ENCODE peak calls at places on chromosome 6, in eight cellular contexts. M, S, J, F, X, E, P and K are unnamed samples.

GRCh38 chr6:158029668-158030230 is 48.1 kb downstream of the SYNJ2 start:
- DNase-seq in F (no peak), X (no peak), M (no peak), P (no peak), S (no peak), J (no peak), E (no peak), K (no peak)

GRCh38 chr6:129609635-129610034 is 100.3 kb downstream of the ARHGAP18 start:
- DNase-seq in E (no peak), M (no peak), F (no peak), P (no peak), X (no peak), S (no peak), J (no peak), K (no peak)

GRCh38 chr6:100833972-100834574 is 47.1 kb downstream of the ASCC3 start:
- DNase-seq in M (no peak), F (no peak), E (peak), J (no peak), S (no peak), P (no peak), X (peak), K (no peak)

GRCh38 chr6:96142142-96142541 is 126.4 kb downstream of the FUT9 start:
- DNase-seq in X (no peak), E (no peak), S (no peak), F (no peak), M (no peak), J (no peak), P (no peak), K (no peak)

GRCh38 chr6:137240168-137240567 is 21.0 kb upstream of the IFNGR1 start:
- DNase-seq in F (no peak), S (no peak), M (peak), J (peak), E (peak), X (peak), P (peak), K (peak)

GRCh38 chr6:15872252-15873103 is 209.7 kb upstream of the DTNBP1 start:
- DNase-seq in S (no peak), F (no peak), P (no peak), E (peak), M (no peak), X (no peak), J (peak), K (peak)

GRCh38 chr6:98416027-98416426 is 418.3 kb upstream of the POU3F2 start:
- DNase-seq in S (no peak), E (no peak), X (no peak), F (peak), J (no peak), P (no peak), M (no peak), K (no peak)

GRCh38 chr6:87391334-87391733 is 16.4 kb upstream of the CFAP206 start:
- DNase-seq in P (no peak), F (no peak), E (peak), X (no peak), M (no peak), J (peak), S (peak), K (peak)

GRCh38 chr6:151482290-151482689 is 11.5 kb upstream of the CCDC170 start:
- DNase-seq in J (peak), S (no peak), P (no peak), F (no peak), X (no peak), E (peak), M (no peak), K (peak)

GRCh38 chr6:30169658-30170614 is 6.6 kb downstream of the TRIM15 start:
- DNase-seq in X (peak), J (peak), M (no peak), S (no peak), E (peak), F (no peak), P (no peak), K (peak)

GRCh38 chr6:5167501-5167900 is 82.4 kb downstream of the PPP1R3G start:
- DNase-seq in F (no peak), M (no peak), E (no peak), X (no peak), P (no peak), S (no peak), J (peak), K (peak)

GRCh38 chr6:46652603-46653438 is at the start of the genes CYP39A1 and SLC25A27:
- DNase-seq in M (peak), J (peak), E (peak), S (peak), F (peak), P (peak), X (peak), K (peak)

GRCh38 chr6:11494786-11495564 is 42.6 kb upstream of the TMEM170B start:
- DNase-seq in S (no peak), F (no peak), M (no peak), J (no peak), E (no peak), P (no peak), X (no peak), K (peak)

GRCh38 chr6:167566711-167567141 is 241.8 kb downstream of the TTLL2 start:
- DNase-seq in F (no peak), P (no peak), S (no peak), X (no peak), J (no peak), M (no peak), E (no peak), K (no peak)

GRCh38 chr6:10369896-10370295 is 45.0 kb downstream of the TFAP2A start:
- DNase-seq in J (no peak), X (peak), S (no peak), M (no peak), P (no peak), F (no peak), E (no peak), K (peak)

GRCh38 chr6:106783631-106784566 is 154.5 kb downstream of the QRSL1 start:
- DNase-seq in X (no peak), J (no peak), F (no peak), M (no peak), S (no peak), E (no peak), P (no peak), K (no peak)

GRCh38 chr6:67544851-67545452 is 1090.1 kb upstream of the ADGRB3 start:
- DNase-seq in P (no peak), E (no peak), S (no peak), M (no peak), J (no peak), X (no peak), F (no peak), K (no peak)

GRCh38 chr6:75204222-75204958 is 1.5 kb downstream of the COL12A1 start:
- DNase-seq in P (peak), S (peak), M (peak), F (peak), X (no peak), J (peak), E (peak), K (peak)

GRCh38 chr6:27545271-27546046 is 72.6 kb upstream of the ZNF184 start:
- DNase-seq in E (peak), M (no peak), S (peak), J (peak), X (no peak), P (no peak), F (no peak), K (peak)

GRCh38 chr6:41286544-41287346 is at the start of gene TREM1:
- DNase-seq in S (no peak), M (no peak), F (no peak), P (peak), E (peak), X (peak), J (peak), K (peak)

GRCh38 chr6:70667256-70667710 is 400 bp upstream of the SMAP1 start:
- DNase-seq in J (peak), P (no peak), S (no peak), X (no peak), E (no peak), F (no peak), M (no peak), K (no peak)

GRCh38 chr6:78868124-78868523 is 773 bp downstream of the IRAK1BP1 start:
- DNase-seq in P (no peak), E (peak), M (no peak), X (no peak), S (no peak), J (no peak), F (no peak), K (peak)

GRCh38 chr6:125714431-125715090 is 34.9 kb upstream of the HEY2 start:
- DNase-seq in M (no peak), X (no peak), S (no peak), E (no peak), F (no peak), J (no peak), P (peak), K (no peak)

GRCh38 chr6:135144678-135145508 is 36.2 kb upstream of the MYB start:
- DNase-seq in E (peak), J (peak), X (no peak), S (no peak), M (no peak), F (no peak), P (no peak), K (peak)

GRCh38 chr6:131958551-131959470 is 7.6 kb upstream of the CCN2 start:
- DNase-seq in S (no peak), F (no peak), X (no peak), J (no peak), E (no peak), M (no peak), P (peak), K (no peak)

GRCh38 chr6:38169826-38170526 is 350.4 kb downstream of the ZFAND3 start:
- DNase-seq in E (no peak), P (peak), S (peak), J (no peak), X (no peak), F (no peak), M (no peak), K (no peak)

GRCh38 chr6:139751179-139751578 is 376.7 kb upstream of the CITED2 start:
- DNase-seq in M (no peak), J (no peak), X (peak), S (no peak), F (no peak), P (no peak), E (peak), K (no peak)

GRCh38 chr6:144585217-144585814 is 300.2 kb downstream of the UTRN start:
- DNase-seq in S (no peak), F (no peak), M (no peak), E (peak), J (peak), P (no peak), X (no peak), K (peak)

GRCh38 chr6:160420253-160420968 is 72.2 kb downstream of the SLC22A3 start:
- DNase-seq in E (no peak), X (no peak), S (no peak), P (no peak), F (no peak), M (no peak), J (no peak), K (no peak)

GRCh38 chr6:10481101-10481500 is 40.0 kb upstream of the GCNT2 start:
- DNase-seq in M (no peak), P (no peak), F (no peak), J (no peak), X (no peak), E (no peak), S (no peak), K (no peak)

GRCh38 chr6:30162265-30163089 is 869 bp upstream of the TRIM15 start:
- DNase-seq in P (no peak), S (no peak), J (no peak), E (no peak), F (no peak), X (no peak), M (no peak), K (no peak)

GRCh38 chr6:113481441-113481840 is 375.7 kb upstream of the MARCKS start:
- DNase-seq in E (peak), P (no peak), M (no peak), J (no peak), F (no peak), X (no peak), S (no peak), K (peak)

GRCh38 chr6:153084393-153084792 is 46.7 kb downstream of the RGS17 start:
- DNase-seq in F (no peak), P (no peak), X (peak), E (peak), J (peak), M (no peak), S (no peak), K (peak)

GRCh38 chr6:138248011-138248410 is 29.7 kb upstream of the PBOV1 start:
- DNase-seq in S (no peak), J (no peak), P (no peak), X (no peak), M (no peak), E (no peak), F (no peak), K (no peak)

GRCh38 chr6:43912598-43913387 is 142.8 kb downstream of the VEGFA start:
- DNase-seq in J (no peak), M (no peak), E (no peak), P (no peak), S (peak), F (no peak), X (no peak), K (no peak)
- TF ChIP-seq CTCF in J (no peak), M (no peak), E (no peak), P (no peak), S (peak), F (no peak), X (no peak), K (no peak)

GRCh38 chr6:99589907-99590493 is 16.6 kb upstream of the PRDM13 start:
- DNase-seq in E (no peak), J (no peak), F (no peak), P (no peak), M (no peak), X (no peak), S (no peak), K (no peak)

GRCh38 chr6:99589290-99589672 is 17.4 kb upstream of the PRDM13 start:
- DNase-seq in P (no peak), X (no peak), J (no peak), M (no peak), F (no peak), S (peak), E (no peak), K (no peak)

GRCh38 chr6:99590728-99591672 is 15.6 kb upstream of the PRDM13 start:
- DNase-seq in J (no peak), X (no peak), F (no peak), M (no peak), P (no peak), E (no peak), S (peak), K (no peak)

GRCh38 chr6:99587792-99588191 is 18.8 kb upstream of the PRDM13 start:
- DNase-seq in F (no peak), P (no peak), J (no peak), E (no peak), M (no peak), X (no peak), S (no peak), K (no peak)

DNA sequence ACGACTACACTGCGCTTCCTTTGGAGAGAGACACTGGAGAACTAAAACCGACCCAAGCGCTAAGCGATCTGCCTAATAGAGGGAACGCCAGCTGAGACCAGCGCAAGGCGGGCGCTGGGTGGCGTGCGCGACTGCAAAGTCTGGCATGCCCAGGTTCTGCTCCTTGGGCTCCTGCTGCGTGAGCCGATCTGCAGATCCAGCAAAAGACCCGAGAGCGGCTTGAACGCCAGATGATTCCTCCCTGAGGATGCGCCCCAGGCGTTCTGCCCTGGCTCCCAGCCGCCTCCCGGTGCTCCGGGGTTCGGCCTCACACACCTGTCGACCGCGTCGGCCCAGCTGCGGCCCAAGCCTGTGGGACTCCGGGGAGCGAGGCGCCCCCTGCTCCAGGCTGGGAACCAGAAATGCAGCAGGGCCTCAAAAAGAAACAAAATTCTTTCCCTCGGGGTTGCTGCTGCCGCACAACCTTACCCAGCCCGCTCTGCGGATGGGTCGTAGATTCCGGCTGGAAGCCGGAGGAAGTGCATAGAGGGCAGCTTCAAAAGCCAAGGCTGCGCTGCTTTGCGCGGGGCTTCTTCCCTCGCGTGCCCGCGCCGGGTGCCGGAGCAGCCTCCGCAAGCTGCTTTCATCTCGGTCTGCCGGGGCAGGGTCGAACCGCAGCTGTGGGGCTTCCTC is 17.9 kb upstream of the PRDM13 start:
- DNase-seq in M (no peak), P (peak), X (no peak), E (peak), S (peak), J (peak), F (peak), K (peak)
- TF ChIP-seq CTCF in M (peak), P (peak), X (peak), E (peak), S (peak), J (peak), F (peak), K (peak)

DNA sequence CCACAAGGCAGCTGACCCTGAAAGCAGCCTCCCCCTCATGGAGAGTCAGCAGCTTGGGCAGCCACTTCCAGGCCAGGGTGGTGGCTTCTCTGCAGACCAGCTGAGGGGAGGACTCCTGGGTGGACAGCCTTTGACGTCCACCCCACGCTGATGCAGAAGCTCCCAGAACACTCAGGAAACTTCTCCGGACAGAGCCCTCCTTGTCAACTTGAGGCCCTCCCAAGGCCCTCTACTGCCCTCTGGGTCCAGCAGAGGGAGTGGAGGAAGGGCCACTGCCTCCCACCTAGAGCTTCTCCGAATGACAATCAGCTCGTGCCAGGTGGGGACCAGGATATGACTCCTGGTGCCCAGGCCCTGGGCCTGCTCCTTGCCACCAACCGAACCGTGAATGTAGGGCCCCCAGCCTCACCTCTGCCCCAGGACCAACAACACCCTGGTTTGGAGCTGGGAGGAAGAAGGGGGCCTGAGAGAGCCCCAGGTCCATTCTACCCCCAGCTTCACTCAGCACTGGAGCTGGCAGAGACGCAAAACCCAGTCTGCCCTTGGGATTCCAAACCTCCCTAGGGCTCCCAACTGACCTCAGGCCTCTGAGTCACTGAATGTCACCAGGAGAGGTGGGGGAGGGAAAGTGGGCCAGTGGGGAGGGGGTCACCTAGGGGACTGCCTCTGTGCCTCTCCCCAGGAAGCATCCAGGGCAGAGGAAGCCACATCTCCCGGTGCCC is 10.9 kb upstream of the SLC22A7 start:
- DNase-seq in E (no peak), S (peak), F (no peak), M (no peak), X (no peak), J (no peak), P (no peak), K (no peak)
- TF ChIP-seq CTCF in E (peak), S (peak), F (no peak), M (no peak), X (peak), J (no peak), P (no peak), K (no peak)

GRCh38 chr6:39642300-39642699 is 82.9 kb downstream of the KIF6 start:
- DNase-seq in S (peak), F (no peak), J (no peak), M (no peak), X (no peak), P (no peak), E (no peak), K (no peak)
- TF ChIP-seq CTCF in S (peak), F (no peak), J (no peak), M (no peak), X (no peak), P (no peak), E (no peak), K (no peak)

GRCh38 chr6:80488190-80488589 is 381.7 kb downstream of the BCKDHB start:
- DNase-seq in P (no peak), X (no peak), E (no peak), J (no peak), F (no peak), M (no peak), S (no peak), K (no peak)
- TF ChIP-seq CTCF in P (no peak), X (no peak), E (no peak), J (no peak), F (no peak), M (no peak), S (no peak), K (no peak)